ENCODE peak calls at places on chromosomes 1 and 21, in nine cellular contexts. One of them, this sample, is unnamed.

GRCh38 chr1:16068356-16069270 is 4.8 kb downstream of the FAM131C start:
- DNase-seq in testis: peak; percentile 59
- DNase-seq in adrenal gland: peak; percentile 89
- DNase-seq in stimulated activated CD4-positive, alpha-beta T cell treated with anti-CD3 and anti-CD28 coated beads, Interleukin-4, amount 100 ng/mL, for 24 hours: no peak
- DNase-seq in lower lobe of right lung: no peak
- DNase-seq in NCI-H2171: no peak
- DNase-seq in NCI-H524: no peak
- DNase-seq in activated CD4-positive, alpha-beta T cell treated with anti-CD3 and anti-CD28 coated beads for 48 hours: no peak
- DNase-seq in dorsolateral prefrontal cortex: peak; percentile 61
- DNase-seq in this sample: peak; percentile 20

GRCh38 chr1:10791117-10791951 is 5.1 kb downstream of the CASZ1 start:
- DNase-seq in testis: no peak
- DNase-seq in adrenal gland: no peak
- DNase-seq in stimulated activated CD4-positive, alpha-beta T cell treated with anti-CD3 and anti-CD28 coated beads, Interleukin-4, amount 100 ng/mL, for 24 hours: no peak
- DNase-seq in lower lobe of right lung: no peak
- DNase-seq in NCI-H2171: no peak
- DNase-seq in NCI-H524: no peak
- DNase-seq in activated CD4-positive, alpha-beta T cell treated with anti-CD3 and anti-CD28 coated beads for 48 hours: no peak
- DNase-seq in dorsolateral prefrontal cortex: no peak
- DNase-seq in this sample: no peak

GRCh38 chr1:87783315-87783714 is 454.6 kb downstream of the LMO4 start:
- DNase-seq in testis: peak; percentile 25
- DNase-seq in adrenal gland: no peak
- DNase-seq in stimulated activated CD4-positive, alpha-beta T cell treated with anti-CD3 and anti-CD28 coated beads, Interleukin-4, amount 100 ng/mL, for 24 hours: no peak
- DNase-seq in lower lobe of right lung: no peak
- DNase-seq in NCI-H2171: no peak
- DNase-seq in NCI-H524: no peak
- DNase-seq in activated CD4-positive, alpha-beta T cell treated with anti-CD3 and anti-CD28 coated beads for 48 hours: no peak
- DNase-seq in dorsolateral prefrontal cortex: no peak
- DNase-seq in this sample: no peak

GRCh38 chr1:26692793-26693490 is 2.9 kb upstream of the ARID1A start:
- DNase-seq in testis: peak; percentile 96
- DNase-seq in adrenal gland: peak; percentile 97
- DNase-seq in stimulated activated CD4-positive, alpha-beta T cell treated with anti-CD3 and anti-CD28 coated beads, Interleukin-4, amount 100 ng/mL, for 24 hours: peak; percentile 89
- DNase-seq in lower lobe of right lung: peak; percentile 94
- DNase-seq in NCI-H2171: peak; percentile 98
- DNase-seq in NCI-H524: peak; percentile 97
- DNase-seq in activated CD4-positive, alpha-beta T cell treated with anti-CD3 and anti-CD28 coated beads for 48 hours: peak; percentile 93
- DNase-seq in dorsolateral prefrontal cortex: peak; percentile 94
- DNase-seq in this sample: peak; percentile 76

GRCh38 chr1:29984107-29984506 is 739.3 kb downstream of the MATN1 start:
- DNase-seq in testis: no peak
- DNase-seq in adrenal gland: no peak
- DNase-seq in stimulated activated CD4-positive, alpha-beta T cell treated with anti-CD3 and anti-CD28 coated beads, Interleukin-4, amount 100 ng/mL, for 24 hours: no peak
- DNase-seq in lower lobe of right lung: no peak
- DNase-seq in NCI-H2171: no peak
- DNase-seq in NCI-H524: no peak
- DNase-seq in activated CD4-positive, alpha-beta T cell treated with anti-CD3 and anti-CD28 coated beads for 48 hours: no peak
- DNase-seq in dorsolateral prefrontal cortex: no peak
- DNase-seq in this sample: no peak

GRCh38 chr1:234862944-234863515 is 253.1 kb upstream of the IRF2BP2 start:
- DNase-seq in testis: peak; percentile 71
- DNase-seq in adrenal gland: peak; percentile 77
- DNase-seq in stimulated activated CD4-positive, alpha-beta T cell treated with anti-CD3 and anti-CD28 coated beads, Interleukin-4, amount 100 ng/mL, for 24 hours: no peak
- DNase-seq in lower lobe of right lung: peak; percentile 67
- DNase-seq in NCI-H2171: no peak
- DNase-seq in NCI-H524: no peak
- DNase-seq in activated CD4-positive, alpha-beta T cell treated with anti-CD3 and anti-CD28 coated beads for 48 hours: no peak
- DNase-seq in dorsolateral prefrontal cortex: peak; percentile 81
- DNase-seq in this sample: peak; percentile 63

GRCh38 chr1:59332983-59333382 is 36.1 kb downstream of the FGGY start:
- DNase-seq in testis: no peak
- DNase-seq in adrenal gland: no peak
- DNase-seq in stimulated activated CD4-positive, alpha-beta T cell treated with anti-CD3 and anti-CD28 coated beads, Interleukin-4, amount 100 ng/mL, for 24 hours: no peak
- DNase-seq in lower lobe of right lung: no peak
- DNase-seq in NCI-H2171: no peak
- DNase-seq in NCI-H524: no peak
- DNase-seq in activated CD4-positive, alpha-beta T cell treated with anti-CD3 and anti-CD28 coated beads for 48 hours: peak; percentile 14
- DNase-seq in dorsolateral prefrontal cortex: no peak
- DNase-seq in this sample: no peak

GRCh38 chr1:41713557-41714327 is 205.0 kb downstream of the HIVEP3 start:
- DNase-seq in testis: no peak
- DNase-seq in adrenal gland: peak; percentile 10
- DNase-seq in stimulated activated CD4-positive, alpha-beta T cell treated with anti-CD3 and anti-CD28 coated beads, Interleukin-4, amount 100 ng/mL, for 24 hours: no peak
- DNase-seq in lower lobe of right lung: no peak
- DNase-seq in NCI-H2171: no peak
- DNase-seq in NCI-H524: peak; percentile 62
- DNase-seq in activated CD4-positive, alpha-beta T cell treated with anti-CD3 and anti-CD28 coated beads for 48 hours: no peak
- DNase-seq in dorsolateral prefrontal cortex: no peak
- DNase-seq in this sample: no peak

GRCh38 chr1:155002479-155003226 is at the start of gene ZBTB7B:
- DNase-seq in testis: no peak
- DNase-seq in adrenal gland: peak; percentile 54
- DNase-seq in stimulated activated CD4-positive, alpha-beta T cell treated with anti-CD3 and anti-CD28 coated beads, Interleukin-4, amount 100 ng/mL, for 24 hours: no peak
- DNase-seq in lower lobe of right lung: peak; percentile 80
- DNase-seq in NCI-H2171: no peak
- DNase-seq in NCI-H524: no peak
- DNase-seq in activated CD4-positive, alpha-beta T cell treated with anti-CD3 and anti-CD28 coated beads for 48 hours: peak; percentile 20
- DNase-seq in dorsolateral prefrontal cortex: no peak
- DNase-seq in this sample: peak; percentile 62

GRCh38 chr1:109250454-109251276 is 1.3 kb downstream of the CELSR2 start:
- DNase-seq in testis: no peak
- DNase-seq in adrenal gland: no peak
- DNase-seq in stimulated activated CD4-positive, alpha-beta T cell treated with anti-CD3 and anti-CD28 coated beads, Interleukin-4, amount 100 ng/mL, for 24 hours: no peak
- DNase-seq in lower lobe of right lung: no peak
- DNase-seq in NCI-H2171: no peak
- DNase-seq in NCI-H524: no peak
- DNase-seq in activated CD4-positive, alpha-beta T cell treated with anti-CD3 and anti-CD28 coated beads for 48 hours: no peak
- DNase-seq in dorsolateral prefrontal cortex: peak; percentile 38
- DNase-seq in this sample: no peak

GRCh38 chr1:94327001-94327685 is 89.8 kb upstream of the ARHGAP29 start:
- DNase-seq in testis: peak; percentile 61
- DNase-seq in adrenal gland: peak; percentile 32
- DNase-seq in stimulated activated CD4-positive, alpha-beta T cell treated with anti-CD3 and anti-CD28 coated beads, Interleukin-4, amount 100 ng/mL, for 24 hours: no peak
- DNase-seq in lower lobe of right lung: peak; percentile 52
- DNase-seq in NCI-H2171: no peak
- DNase-seq in NCI-H524: no peak
- DNase-seq in activated CD4-positive, alpha-beta T cell treated with anti-CD3 and anti-CD28 coated beads for 48 hours: peak; percentile 23
- DNase-seq in dorsolateral prefrontal cortex: no peak
- DNase-seq in this sample: peak; percentile 13

GRCh38 chr1:35390600-35391494 is 122.3 kb downstream of the ZMYM4 start:
- DNase-seq in testis: no peak
- DNase-seq in adrenal gland: no peak
- DNase-seq in stimulated activated CD4-positive, alpha-beta T cell treated with anti-CD3 and anti-CD28 coated beads, Interleukin-4, amount 100 ng/mL, for 24 hours: no peak
- DNase-seq in lower lobe of right lung: no peak
- DNase-seq in NCI-H2171: no peak
- DNase-seq in NCI-H524: no peak
- DNase-seq in activated CD4-positive, alpha-beta T cell treated with anti-CD3 and anti-CD28 coated beads for 48 hours: no peak
- DNase-seq in dorsolateral prefrontal cortex: no peak
- DNase-seq in this sample: no peak

GRCh38 chr1:18217398-18218043 is 109.9 kb downstream of the IGSF21 start:
- DNase-seq in testis: peak; percentile 26
- DNase-seq in adrenal gland: peak; percentile 23
- DNase-seq in stimulated activated CD4-positive, alpha-beta T cell treated with anti-CD3 and anti-CD28 coated beads, Interleukin-4, amount 100 ng/mL, for 24 hours: no peak
- DNase-seq in lower lobe of right lung: no peak
- DNase-seq in NCI-H2171: no peak
- DNase-seq in NCI-H524: peak; percentile 63
- DNase-seq in activated CD4-positive, alpha-beta T cell treated with anti-CD3 and anti-CD28 coated beads for 48 hours: peak; percentile 6
- DNase-seq in dorsolateral prefrontal cortex: no peak
- DNase-seq in this sample: no peak

GRCh38 chr1:198530964-198531363 is 9.5 kb downstream of the ATP6V1G3 start:
- DNase-seq in testis: no peak
- DNase-seq in adrenal gland: no peak
- DNase-seq in stimulated activated CD4-positive, alpha-beta T cell treated with anti-CD3 and anti-CD28 coated beads, Interleukin-4, amount 100 ng/mL, for 24 hours: no peak
- DNase-seq in lower lobe of right lung: no peak
- DNase-seq in NCI-H2171: peak; percentile 52
- DNase-seq in NCI-H524: peak; percentile 67
- DNase-seq in activated CD4-positive, alpha-beta T cell treated with anti-CD3 and anti-CD28 coated beads for 48 hours: no peak
- DNase-seq in dorsolateral prefrontal cortex: no peak
- DNase-seq in this sample: no peak

GRCh38 chr1:74652711-74653131 is 20.9 kb downstream of the ERICH3 start:
- DNase-seq in testis: no peak
- DNase-seq in adrenal gland: no peak
- DNase-seq in stimulated activated CD4-positive, alpha-beta T cell treated with anti-CD3 and anti-CD28 coated beads, Interleukin-4, amount 100 ng/mL, for 24 hours: no peak
- DNase-seq in lower lobe of right lung: no peak
- DNase-seq in NCI-H2171: no peak
- DNase-seq in NCI-H524: no peak
- DNase-seq in activated CD4-positive, alpha-beta T cell treated with anti-CD3 and anti-CD28 coated beads for 48 hours: no peak
- DNase-seq in dorsolateral prefrontal cortex: no peak
- DNase-seq in this sample: no peak

GRCh38 chr1:61754545-61754944 is 12.3 kb downstream of the PATJ start:
- DNase-seq in testis: no peak
- DNase-seq in adrenal gland: no peak
- DNase-seq in stimulated activated CD4-positive, alpha-beta T cell treated with anti-CD3 and anti-CD28 coated beads, Interleukin-4, amount 100 ng/mL, for 24 hours: no peak
- DNase-seq in lower lobe of right lung: no peak
- DNase-seq in NCI-H2171: no peak
- DNase-seq in NCI-H524: no peak
- DNase-seq in activated CD4-positive, alpha-beta T cell treated with anti-CD3 and anti-CD28 coated beads for 48 hours: no peak
- DNase-seq in dorsolateral prefrontal cortex: no peak
- DNase-seq in this sample: no peak

GRCh38 chr1:168609133-168609715 is 32.8 kb downstream of the XCL1 start:
- DNase-seq in testis: peak; percentile 81
- DNase-seq in adrenal gland: peak; percentile 55
- DNase-seq in stimulated activated CD4-positive, alpha-beta T cell treated with anti-CD3 and anti-CD28 coated beads, Interleukin-4, amount 100 ng/mL, for 24 hours: no peak
- DNase-seq in lower lobe of right lung: no peak
- DNase-seq in NCI-H2171: no peak
- DNase-seq in NCI-H524: no peak
- DNase-seq in activated CD4-positive, alpha-beta T cell treated with anti-CD3 and anti-CD28 coated beads for 48 hours: no peak
- DNase-seq in dorsolateral prefrontal cortex: peak; percentile 84
- DNase-seq in this sample: peak; percentile 52

GRCh38 chr1:235423214-235423652 is 56.0 kb downstream of the TBCE start:
- DNase-seq in testis: no peak
- DNase-seq in adrenal gland: no peak
- DNase-seq in stimulated activated CD4-positive, alpha-beta T cell treated with anti-CD3 and anti-CD28 coated beads, Interleukin-4, amount 100 ng/mL, for 24 hours: peak; percentile 6
- DNase-seq in lower lobe of right lung: no peak
- DNase-seq in NCI-H2171: no peak
- DNase-seq in NCI-H524: no peak
- DNase-seq in activated CD4-positive, alpha-beta T cell treated with anti-CD3 and anti-CD28 coated beads for 48 hours: peak; percentile 37
- DNase-seq in dorsolateral prefrontal cortex: no peak
- DNase-seq in this sample: no peak

GRCh38 chr1:112614460-112615065 is 4.4 kb downstream of the ST7L start:
- DNase-seq in testis: no peak
- DNase-seq in adrenal gland: no peak
- DNase-seq in stimulated activated CD4-positive, alpha-beta T cell treated with anti-CD3 and anti-CD28 coated beads, Interleukin-4, amount 100 ng/mL, for 24 hours: no peak
- DNase-seq in lower lobe of right lung: no peak
- DNase-seq in NCI-H2171: no peak
- DNase-seq in NCI-H524: no peak
- DNase-seq in activated CD4-positive, alpha-beta T cell treated with anti-CD3 and anti-CD28 coated beads for 48 hours: peak; percentile 31
- DNase-seq in dorsolateral prefrontal cortex: no peak
- DNase-seq in this sample: no peak

GRCh38 chr1:13786541-13786940 is 86.6 kb downstream of the PRDM2 start:
- DNase-seq in testis: no peak
- DNase-seq in adrenal gland: no peak
- DNase-seq in stimulated activated CD4-positive, alpha-beta T cell treated with anti-CD3 and anti-CD28 coated beads, Interleukin-4, amount 100 ng/mL, for 24 hours: no peak
- DNase-seq in lower lobe of right lung: no peak
- DNase-seq in NCI-H2171: no peak
- DNase-seq in NCI-H524: no peak
- DNase-seq in activated CD4-positive, alpha-beta T cell treated with anti-CD3 and anti-CD28 coated beads for 48 hours: no peak
- DNase-seq in dorsolateral prefrontal cortex: no peak
- DNase-seq in this sample: no peak

GRCh38 chr1:54850082-54850730 is 36.8 kb downstream of the DHCR24 start:
- DNase-seq in testis: no peak
- DNase-seq in adrenal gland: no peak
- DNase-seq in stimulated activated CD4-positive, alpha-beta T cell treated with anti-CD3 and anti-CD28 coated beads, Interleukin-4, amount 100 ng/mL, for 24 hours: no peak
- DNase-seq in lower lobe of right lung: no peak
- DNase-seq in NCI-H2171: no peak
- DNase-seq in NCI-H524: no peak
- DNase-seq in activated CD4-positive, alpha-beta T cell treated with anti-CD3 and anti-CD28 coated beads for 48 hours: no peak
- DNase-seq in dorsolateral prefrontal cortex: no peak
- DNase-seq in this sample: no peak

GRCh38 chr1:202010042-202011015 is at the start of gene ELF3:
- DNase-seq in testis: no peak
- DNase-seq in adrenal gland: no peak
- DNase-seq in stimulated activated CD4-positive, alpha-beta T cell treated with anti-CD3 and anti-CD28 coated beads, Interleukin-4, amount 100 ng/mL, for 24 hours: no peak
- DNase-seq in lower lobe of right lung: peak; percentile 86
- DNase-seq in NCI-H2171: no peak
- DNase-seq in NCI-H524: no peak
- DNase-seq in activated CD4-positive, alpha-beta T cell treated with anti-CD3 and anti-CD28 coated beads for 48 hours: no peak
- DNase-seq in dorsolateral prefrontal cortex: no peak
- DNase-seq in this sample: no peak

GRCh38 chr1:28507247-28507645 is 1.4 kb downstream of the RCC1 start:
- DNase-seq in testis: no peak
- DNase-seq in adrenal gland: peak; percentile 45
- DNase-seq in stimulated activated CD4-positive, alpha-beta T cell treated with anti-CD3 and anti-CD28 coated beads, Interleukin-4, amount 100 ng/mL, for 24 hours: peak; percentile 54
- DNase-seq in lower lobe of right lung: no peak
- DNase-seq in NCI-H2171: no peak
- DNase-seq in NCI-H524: no peak
- DNase-seq in activated CD4-positive, alpha-beta T cell treated with anti-CD3 and anti-CD28 coated beads for 48 hours: peak; percentile 49
- DNase-seq in dorsolateral prefrontal cortex: no peak
- DNase-seq in this sample: no peak

GRCh38 chr1:162373541-162374375 is 2.9 kb downstream of the SPATA46 start:
- DNase-seq in testis: no peak
- DNase-seq in adrenal gland: no peak
- DNase-seq in stimulated activated CD4-positive, alpha-beta T cell treated with anti-CD3 and anti-CD28 coated beads, Interleukin-4, amount 100 ng/mL, for 24 hours: no peak
- DNase-seq in lower lobe of right lung: peak; percentile 61
- DNase-seq in NCI-H2171: no peak
- DNase-seq in NCI-H524: no peak
- DNase-seq in activated CD4-positive, alpha-beta T cell treated with anti-CD3 and anti-CD28 coated beads for 48 hours: no peak
- DNase-seq in dorsolateral prefrontal cortex: no peak
- DNase-seq in this sample: no peak

GRCh38 chr1:111671849-111672248 is 52.3 kb downstream of the RAP1A start:
- DNase-seq in testis: no peak
- DNase-seq in adrenal gland: no peak
- DNase-seq in stimulated activated CD4-positive, alpha-beta T cell treated with anti-CD3 and anti-CD28 coated beads, Interleukin-4, amount 100 ng/mL, for 24 hours: no peak
- DNase-seq in lower lobe of right lung: no peak
- DNase-seq in NCI-H2171: no peak
- DNase-seq in NCI-H524: no peak
- DNase-seq in activated CD4-positive, alpha-beta T cell treated with anti-CD3 and anti-CD28 coated beads for 48 hours: no peak
- DNase-seq in dorsolateral prefrontal cortex: no peak
- DNase-seq in this sample: no peak

GRCh38 chr21:46060596-46061061 is 37.3 kb upstream of the COL6A2 start:
- DNase-seq in testis: peak; percentile 73
- DNase-seq in adrenal gland: peak; percentile 82
- DNase-seq in stimulated activated CD4-positive, alpha-beta T cell treated with anti-CD3 and anti-CD28 coated beads, Interleukin-4, amount 100 ng/mL, for 24 hours: peak; percentile 41
- DNase-seq in lower lobe of right lung: peak; percentile 49
- DNase-seq in NCI-H2171: no peak
- DNase-seq in NCI-H524: no peak
- DNase-seq in activated CD4-positive, alpha-beta T cell treated with anti-CD3 and anti-CD28 coated beads for 48 hours: peak; percentile 47
- DNase-seq in dorsolateral prefrontal cortex: no peak
- DNase-seq in this sample: no peak

GRCh38 chr1:27180037-27180436 is 25.1 kb upstream of the SLC9A1 start:
- DNase-seq in testis: no peak
- DNase-seq in adrenal gland: no peak
- DNase-seq in stimulated activated CD4-positive, alpha-beta T cell treated with anti-CD3 and anti-CD28 coated beads, Interleukin-4, amount 100 ng/mL, for 24 hours: no peak
- DNase-seq in lower lobe of right lung: no peak
- DNase-seq in NCI-H2171: no peak
- DNase-seq in NCI-H524: no peak
- DNase-seq in activated CD4-positive, alpha-beta T cell treated with anti-CD3 and anti-CD28 coated beads for 48 hours: no peak
- DNase-seq in dorsolateral prefrontal cortex: no peak
- DNase-seq in this sample: no peak

GRCh38 chr1:221766210-221766609 is 24.3 kb upstream of the DUSP10 start:
- DNase-seq in testis: no peak
- DNase-seq in adrenal gland: no peak
- DNase-seq in stimulated activated CD4-positive, alpha-beta T cell treated with anti-CD3 and anti-CD28 coated beads, Interleukin-4, amount 100 ng/mL, for 24 hours: no peak
- DNase-seq in lower lobe of right lung: no peak
- DNase-seq in NCI-H2171: no peak
- DNase-seq in NCI-H524: no peak
- DNase-seq in activated CD4-positive, alpha-beta T cell treated with anti-CD3 and anti-CD28 coated beads for 48 hours: no peak
- DNase-seq in dorsolateral prefrontal cortex: no peak
- DNase-seq in this sample: no peak

GRCh38 chr1:85606414-85606800 is 25.8 kb downstream of the CCN1 start:
- DNase-seq in testis: no peak
- DNase-seq in adrenal gland: no peak
- DNase-seq in stimulated activated CD4-positive, alpha-beta T cell treated with anti-CD3 and anti-CD28 coated beads, Interleukin-4, amount 100 ng/mL, for 24 hours: no peak
- DNase-seq in lower lobe of right lung: no peak
- DNase-seq in NCI-H2171: no peak
- DNase-seq in NCI-H524: no peak
- DNase-seq in activated CD4-positive, alpha-beta T cell treated with anti-CD3 and anti-CD28 coated beads for 48 hours: no peak
- DNase-seq in dorsolateral prefrontal cortex: no peak
- DNase-seq in this sample: no peak

GRCh38 chr1:40825430-40825778 is 36.8 kb downstream of the CITED4 start:
- DNase-seq in testis: no peak
- DNase-seq in adrenal gland: no peak
- DNase-seq in stimulated activated CD4-positive, alpha-beta T cell treated with anti-CD3 and anti-CD28 coated beads, Interleukin-4, amount 100 ng/mL, for 24 hours: no peak
- DNase-seq in lower lobe of right lung: no peak
- DNase-seq in NCI-H2171: no peak
- DNase-seq in NCI-H524: no peak
- DNase-seq in activated CD4-positive, alpha-beta T cell treated with anti-CD3 and anti-CD28 coated beads for 48 hours: no peak
- DNase-seq in dorsolateral prefrontal cortex: no peak
- DNase-seq in this sample: no peak

GRCh38 chr1:232548651-232549050 is 81.3 kb downstream of the SIPA1L2 start:
- DNase-seq in testis: peak; percentile 75
- DNase-seq in adrenal gland: no peak
- DNase-seq in stimulated activated CD4-positive, alpha-beta T cell treated with anti-CD3 and anti-CD28 coated beads, Interleukin-4, amount 100 ng/mL, for 24 hours: no peak
- DNase-seq in lower lobe of right lung: no peak
- DNase-seq in NCI-H2171: peak; percentile 64
- DNase-seq in NCI-H524: peak; percentile 21
- DNase-seq in activated CD4-positive, alpha-beta T cell treated with anti-CD3 and anti-CD28 coated beads for 48 hours: no peak
- DNase-seq in dorsolateral prefrontal cortex: no peak
- DNase-seq in this sample: no peak

This sample was measured in nucleus accumbens.